ENCODE peak calls at places on chromosomes 2 and 18, in five cellular contexts. One of them, this sample, is unnamed.

GRCh38 chr18:7668392-7668791 is 101.3 kb downstream of the PTPRM start:
- DNase-seq in transverse colon: no peak
- DNase-seq in tibial artery: no peak
- DNase-seq in AG04450: no peak
- DNase-seq in left lung: no peak
- DNase-seq in this sample: no peak

GRCh38 chr18:8056723-8057122 is 489.6 kb downstream of the PTPRM start:
- DNase-seq in transverse colon: no peak
- DNase-seq in left lung: no peak
- DNase-seq in AG04450: no peak
- DNase-seq in tibial artery: no peak
- DNase-seq in this sample: no peak

GRCh38 chr2:59713577-59713976 is 839.9 kb downstream of the BCL11A start:
- DNase-seq in tibial artery: no peak
- DNase-seq in transverse colon: no peak
- DNase-seq in AG04450: no peak
- DNase-seq in left lung: no peak
- DNase-seq in this sample: no peak

GRCh38 chr2:8036366-8036765 is 645.5 kb upstream of the ID2 start:
- DNase-seq in transverse colon: no peak
- DNase-seq in tibial artery: no peak
- DNase-seq in left lung: no peak
- DNase-seq in AG04450: no peak
- DNase-seq in this sample: no peak

GRCh38 chr2:171509945-171510731 is 12.1 kb upstream of the CYBRD1 start:
- DNase-seq in tibial artery: no peak
- DNase-seq in transverse colon: no peak
- DNase-seq in left lung: no peak
- DNase-seq in AG04450: no peak
- DNase-seq in this sample: no peak

GRCh38 chr2:121159291-121160144 is 125.5 kb downstream of the TFCP2L1 start:
- DNase-seq in AG04450: no peak
- DNase-seq in tibial artery: no peak
- DNase-seq in transverse colon: no peak
- DNase-seq in left lung: no peak
- DNase-seq in this sample: no peak

GRCh38 chr2:69918391-69918790 is 3.5 kb downstream of the MXD1 start:
- DNase-seq in left lung: no peak
- DNase-seq in AG04450: no peak
- DNase-seq in tibial artery: no peak
- DNase-seq in transverse colon: no peak
- DNase-seq in this sample: no peak

GRCh38 chr2:70676301-70677035 is 91.5 kb downstream of the ADD2 start:
- DNase-seq in tibial artery: no peak
- DNase-seq in left lung: no peak
- DNase-seq in transverse colon: no peak
- DNase-seq in AG04450: no peak
- DNase-seq in this sample: no peak

GRCh38 chr18:50560681-50561629 is 1.1 kb downstream of the MAPK4 start:
- DNase-seq in left lung: no peak
- DNase-seq in tibial artery: no peak
- DNase-seq in transverse colon: no peak
- DNase-seq in AG04450: no peak
- DNase-seq in this sample: peak; percentile 33

GRCh38 chr2:102677219-102678215 is 58.2 kb downstream of the SLC9A2 start:
- DNase-seq in left lung: no peak
- DNase-seq in tibial artery: no peak
- DNase-seq in AG04450: no peak
- DNase-seq in transverse colon: no peak
- DNase-seq in this sample: no peak

GRCh38 chr2:26613241-26614204 is 27.6 kb downstream of the CIB4 start:
- DNase-seq in tibial artery: no peak
- DNase-seq in AG04450: no peak
- DNase-seq in left lung: peak; percentile 66
- DNase-seq in transverse colon: no peak
- DNase-seq in this sample: no peak

GRCh38 chr18:710418-711300 is 1.8 kb downstream of the ENOSF1 start:
- DNase-seq in tibial artery: no peak
- DNase-seq in AG04450: no peak
- DNase-seq in transverse colon: no peak
- DNase-seq in left lung: no peak
- DNase-seq in this sample: no peak

GRCh38 chr2:33645861-33646260 is 46.8 kb upstream of the FAM98A start:
- DNase-seq in transverse colon: no peak
- DNase-seq in tibial artery: no peak
- DNase-seq in left lung: no peak
- DNase-seq in AG04450: no peak
- DNase-seq in this sample: peak; percentile 1

GRCh38 chr2:196653843-196654242 is 14.3 kb downstream of the CCDC150 start:
- DNase-seq in tibial artery: no peak
- DNase-seq in AG04450: no peak
- DNase-seq in left lung: no peak
- DNase-seq in transverse colon: no peak
- DNase-seq in this sample: no peak

GRCh38 chr18:11146947-11147345 is 2.4 kb downstream of the PIEZO2 start:
- DNase-seq in left lung: no peak
- DNase-seq in transverse colon: no peak
- DNase-seq in tibial artery: no peak
- DNase-seq in AG04450: no peak
- DNase-seq in this sample: no peak

GRCh38 chr18:13371689-13372404 is 153.3 kb downstream of the LDLRAD4 start:
- DNase-seq in transverse colon: peak; percentile 66
- DNase-seq in AG04450: no peak
- DNase-seq in left lung: no peak
- DNase-seq in tibial artery: no peak
- DNase-seq in this sample: no peak

GRCh38 chr18:47846431-47846830 is 84.0 kb downstream of the SMAD2 start:
- DNase-seq in tibial artery: no peak
- DNase-seq in AG04450: no peak
- DNase-seq in left lung: no peak
- DNase-seq in transverse colon: no peak
- DNase-seq in this sample: peak; percentile 3

GRCh38 chr18:12309683-12310198 is 1.7 kb downstream of the TUBB6 start:
- DNase-seq in left lung: no peak
- DNase-seq in transverse colon: no peak
- DNase-seq in tibial artery: no peak
- DNase-seq in AG04450: no peak
- DNase-seq in this sample: no peak
- H3K4me3 ChIP-seq in left lung: no peak overlapping the region
- H3K4me3 ChIP-seq in transverse colon: peak overlapping the region; percentile 74
- H3K4me3 ChIP-seq in tibial artery: peak overlapping the region; percentile 82
- H3K4me3 ChIP-seq in AG04450: peak overlapping the region; percentile 89
- H3K4me3 ChIP-seq in this sample: peak overlapping the region; percentile 70

GRCh38 chr18:52582061-52582460 is 242.1 kb downstream of the DCC start:
- DNase-seq in left lung: no peak
- DNase-seq in transverse colon: no peak
- DNase-seq in AG04450: no peak
- DNase-seq in tibial artery: no peak
- DNase-seq in this sample: no peak

DNA sequence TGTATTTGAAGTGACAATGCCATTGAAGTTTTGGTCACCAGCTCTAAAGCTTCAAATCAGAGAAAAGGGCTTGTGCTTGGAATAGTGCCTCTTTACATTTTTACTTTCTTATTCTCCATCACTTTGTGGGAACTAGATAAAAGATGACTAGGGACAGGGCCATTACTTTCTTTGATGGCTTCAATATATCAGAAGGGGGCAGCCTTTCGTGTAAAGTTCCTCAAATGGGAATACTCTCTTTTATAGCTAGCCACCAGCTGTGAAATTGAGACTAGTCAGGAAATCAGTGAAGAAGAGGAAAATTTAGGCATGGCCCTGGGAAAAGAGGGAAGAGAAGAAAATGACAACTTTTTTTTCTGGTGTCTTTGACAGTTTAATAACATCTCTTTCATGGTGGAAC is 242.5 kb downstream of the DCC start:
- DNase-seq in tibial artery: no peak
- DNase-seq in AG04450: no peak
- DNase-seq in transverse colon: no peak
- DNase-seq in left lung: no peak
- DNase-seq in this sample: no peak
- TF ChIP-seq CTCF in tibial artery: no peak
- TF ChIP-seq CTCF in AG04450: no peak
- TF ChIP-seq CTCF in transverse colon: no peak
- TF ChIP-seq CTCF in left lung: no peak
- TF ChIP-seq CTCF in this sample: no peak

DNA sequence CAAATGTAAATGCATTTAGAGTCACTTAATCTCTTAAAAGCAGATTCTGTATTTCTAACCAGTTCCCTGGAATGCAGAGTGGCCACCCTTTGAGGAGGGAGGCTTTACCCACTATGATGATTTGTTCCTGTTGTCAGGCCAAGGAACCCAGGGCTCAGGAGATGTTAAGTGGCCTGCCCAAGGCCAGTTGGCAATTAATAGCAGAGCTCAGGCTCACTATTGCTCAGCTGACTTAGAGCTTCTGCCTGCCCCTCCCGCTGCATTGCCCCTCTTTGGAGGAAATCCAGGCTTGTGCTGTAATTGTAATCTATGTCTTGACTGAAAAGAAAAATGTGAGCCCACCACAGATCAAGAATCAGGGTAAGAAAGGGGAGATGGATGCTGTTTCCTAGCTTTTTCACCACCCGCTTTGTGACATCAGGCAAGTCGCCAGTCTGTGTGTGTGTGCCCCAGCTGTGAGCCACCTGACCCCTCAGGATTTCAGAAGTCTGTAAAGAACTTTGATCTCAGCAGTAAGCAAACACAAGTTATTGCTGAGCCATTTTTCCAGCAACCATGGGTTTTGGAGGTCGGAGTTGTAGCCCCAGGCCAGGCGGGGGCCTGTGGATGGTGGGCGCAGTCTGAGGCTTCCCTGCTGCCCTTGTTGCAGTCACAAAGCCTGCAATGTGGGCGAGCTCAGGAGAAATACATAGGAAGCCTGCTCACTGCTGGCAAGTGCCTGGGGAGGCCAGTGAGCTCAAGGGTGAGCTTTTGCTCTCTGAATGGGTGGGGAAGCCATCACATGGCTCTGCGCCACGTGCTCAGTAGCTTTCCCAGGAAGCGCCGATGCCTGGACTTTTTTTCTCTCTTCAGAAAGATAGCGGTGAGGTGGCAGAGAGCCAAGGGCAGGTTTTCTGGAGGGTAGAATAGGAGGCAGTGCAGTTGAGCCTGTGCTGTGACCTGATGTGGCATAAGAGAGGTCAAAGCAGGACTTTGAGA is 6.0 kb downstream of the CABLES1 start:
- DNase-seq in transverse colon: peak; percentile 75
- DNase-seq in tibial artery: peak; percentile 52
- DNase-seq in left lung: peak; percentile 62
- DNase-seq in AG04450: no peak
- DNase-seq in this sample: no peak
- H3K4me3 ChIP-seq in transverse colon: no peak overlapping the region
- H3K4me3 ChIP-seq in tibial artery: no peak overlapping the region
- H3K4me3 ChIP-seq in left lung: no peak overlapping the region
- H3K4me3 ChIP-seq in AG04450: no peak overlapping the region
- H3K4me3 ChIP-seq in this sample: no peak overlapping the region

GRCh38 chr2:29064746-29065478 is 9.4 kb downstream of the PCARE start:
- DNase-seq in transverse colon: no peak
- DNase-seq in AG04450: no peak
- DNase-seq in tibial artery: no peak
- DNase-seq in left lung: no peak
- DNase-seq in this sample: no peak
- TF ChIP-seq CTCF in transverse colon: no peak
- TF ChIP-seq CTCF in AG04450: no peak
- TF ChIP-seq CTCF in tibial artery: no peak
- TF ChIP-seq CTCF in left lung: no peak
- TF ChIP-seq CTCF in this sample: no peak

GRCh38 chr2:1605659-1606400 is 138.5 kb downstream of the PXDN start:
- DNase-seq in left lung: no peak
- DNase-seq in transverse colon: no peak
- DNase-seq in AG04450: no peak
- DNase-seq in tibial artery: no peak
- DNase-seq in this sample: peak; percentile 40
- H3K4me3 ChIP-seq in left lung: no peak overlapping the region
- H3K4me3 ChIP-seq in transverse colon: no peak overlapping the region
- H3K4me3 ChIP-seq in AG04450: no peak overlapping the region
- H3K4me3 ChIP-seq in tibial artery: peak overlapping the region; percentile 7
- H3K4me3 ChIP-seq in this sample: no peak overlapping the region